ENCODE peak calls at places on chromosomes 4 and X, in seven cellular contexts. N is AG09319, I is cardiac fibroblast, L is BJ, P is spleen, U is right atrium auricular region, K is epithelial cell of proximal tubule. J is an unnamed sample.

GRCh38 chr4:89674876-89675459 is 162.0 kb downstream of the SNCA start:
- DNase-seq in N (no peak), I (no peak), L (no peak), P (no peak), U (no peak), K (no peak), J (no peak)

GRCh38 chr4:184801781-184802180 is 24.0 kb downstream of the ACSL1 start:
- DNase-seq in N (no peak), I (peak), L (no peak), P (peak), U (no peak), K (no peak), J (no peak)

GRCh38 chrX:100995469-100995868 is 26.0 kb downstream of the ARL13A start:
- DNase-seq in N (peak), I (peak), L (peak), P (no peak), U (no peak), K (peak), J (no peak)

GRCh38 chr4:41460641-41461040 is 77.3 kb upstream of the LIMCH1 start:
- DNase-seq in N (no peak), I (no peak), L (no peak), P (no peak), U (no peak), K (no peak), J (no peak)

GRCh38 chrX:16970977-16971376 is 24.5 kb downstream of the REPS2 start:
- DNase-seq in N (no peak), I (peak), L (no peak), P (no peak), U (no peak), K (no peak), J (no peak)

GRCh38 chr4:124833831-124834505 is 121.4 kb upstream of the ANKRD50 start:
- DNase-seq in N (no peak), I (no peak), L (no peak), P (no peak), U (no peak), K (no peak), J (no peak)

GRCh38 chr4:55865228-55865806 is 11.9 kb downstream of the EXOC1 start:
- DNase-seq in N (peak), I (peak), L (peak), P (no peak), U (no peak), K (no peak), J (no peak)

GRCh38 chr4:173370130-173370476 is 651 bp upstream of the SAP30 start:
- DNase-seq in N (no peak), I (no peak), L (no peak), P (peak), U (peak), K (no peak), J (no peak)

GRCh38 chr4:131408102-131408501 is 1741.0 kb upstream of the PCDH10 start:
- DNase-seq in N (no peak), I (no peak), L (no peak), P (no peak), U (no peak), K (no peak), J (no peak)

GRCh38 chrX:103329991-103330390 is at the start of gene TCEAL7:
- DNase-seq in N (peak), I (peak), L (no peak), P (no peak), U (no peak), K (no peak), J (no peak)

GRCh38 chr4:164056426-164057142 is 562.1 kb downstream of the TMA16 start:
- DNase-seq in N (no peak), I (no peak), L (no peak), P (no peak), U (no peak), K (no peak), J (no peak)

GRCh38 chrX:129701624-129702069 is 37.1 kb upstream of the XPNPEP2 start:
- DNase-seq in N (no peak), I (peak), L (no peak), P (no peak), U (peak), K (no peak), J (no peak)

GRCh38 chrX:109886122-109886761 is 116.7 kb upstream of the TMEM164 start:
- DNase-seq in N (peak), I (peak), L (no peak), P (no peak), U (no peak), K (no peak), J (no peak)

GRCh38 chr4:87391783-87392054 is 731 bp upstream of the HSD17B11 start:
- DNase-seq in N (no peak), I (no peak), L (no peak), P (no peak), U (no peak), K (no peak), J (no peak)

GRCh38 chr4:100641326-100641725 is 123.5 kb upstream of the EMCN start:
- DNase-seq in N (no peak), I (no peak), L (no peak), P (no peak), U (no peak), K (no peak), J (no peak)

GRCh38 chr4:134807231-134807745 is 605.7 kb upstream of the PABPC4L start:
- DNase-seq in N (no peak), I (no peak), L (no peak), P (no peak), U (no peak), K (peak), J (no peak)

GRCh38 chr4:184548651-184549341 is 74.4 kb upstream of the IRF2 start:
- DNase-seq in N (no peak), I (no peak), L (no peak), P (no peak), U (no peak), K (no peak), J (no peak)

GRCh38 chrX:140229187-140229586 is 263.9 kb upstream of the CXorf66 start:
- DNase-seq in N (no peak), I (no peak), L (no peak), P (no peak), U (no peak), K (no peak), J (no peak)

GRCh38 chr4:163911891-163912290 is 417.4 kb downstream of the TMA16 start:
- DNase-seq in N (no peak), I (no peak), L (no peak), P (no peak), U (no peak), K (no peak), J (no peak)

GRCh38 chrX:19799319-19800182 is 87.8 kb downstream of the SH3KBP1 start:
- DNase-seq in N (no peak), I (peak), L (no peak), P (no peak), U (no peak), K (no peak), J (no peak)

GRCh38 chr4:7297374-7297773 is 105.0 kb downstream of the SORCS2 start:
- DNase-seq in N (no peak), I (no peak), L (no peak), P (no peak), U (no peak), K (no peak), J (peak)

GRCh38 chr4:67130411-67130810 is 414.9 kb downstream of the CENPC start:
- DNase-seq in N (no peak), I (no peak), L (no peak), P (no peak), U (no peak), K (no peak), J (no peak)

GRCh38 chrX:15334561-15334960 is 762 bp downstream of the PIGA start:
- DNase-seq in N (no peak), I (peak), L (no peak), P (no peak), U (no peak), K (no peak), J (no peak)

GRCh38 chr4:28009541-28009940 is 1148.9 kb downstream of the STIM2 start:
- DNase-seq in N (no peak), I (no peak), L (no peak), P (no peak), U (no peak), K (no peak), J (no peak)

GRCh38 chr4:28015996-28016395 is 1155.4 kb downstream of the STIM2 start:
- DNase-seq in N (no peak), I (no peak), L (no peak), P (no peak), U (no peak), K (no peak), J (no peak)

GRCh38 chr4:28010543-28011235 is 1150.0 kb downstream of the STIM2 start:
- DNase-seq in N (no peak), I (peak), L (peak), P (no peak), U (no peak), K (no peak), J (no peak)

GRCh38 chr4:28014469-28014868 is 1153.8 kb downstream of the STIM2 start:
- DNase-seq in N (no peak), I (no peak), L (no peak), P (peak), U (no peak), K (no peak), J (no peak)
- TF ChIP-seq CTCF in N (no peak), I (no peak), L (no peak), P (no peak), U (no peak), K (no peak), J (no peak)

GRCh38 chr4:74536557-74536956 is 91.6 kb downstream of the AREG start:
- DNase-seq in N (no peak), I (peak), L (no peak), P (no peak), U (no peak), K (no peak), J (no peak)
- TF ChIP-seq CTCF in N (no peak), I (peak), L (no peak), P (no peak), U (no peak), K (peak), J (peak)

DNA sequence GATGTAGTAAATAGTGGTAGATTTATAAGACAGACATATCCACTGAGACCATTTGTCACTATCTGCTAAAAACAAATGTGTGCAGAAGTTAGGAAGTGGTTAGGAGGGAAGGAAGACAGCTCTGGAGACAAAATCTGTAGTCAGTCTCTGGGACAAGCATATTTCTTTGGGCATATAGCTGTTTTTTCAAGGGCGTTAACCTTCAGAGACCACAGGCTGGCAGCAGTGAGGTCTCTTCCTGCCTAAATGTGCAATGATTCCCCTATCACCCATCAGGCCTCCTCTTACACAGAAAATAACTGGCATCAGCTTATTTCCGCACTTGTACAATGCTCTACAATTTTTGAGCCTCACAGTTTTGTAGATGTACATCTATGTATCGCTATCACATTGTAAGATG is 6.5 kb downstream of the TMEM150C start:
- DNase-seq in N (no peak), I (no peak), L (no peak), P (no peak), U (no peak), K (no peak), J (no peak)
- TF ChIP-seq CTCF in N (no peak), I (no peak), L (peak), P (no peak), U (no peak), K (peak), J (peak)

GRCh38 chr4:82561745-82562552 is at the start of gene TMEM150C:
- DNase-seq in N (no peak), I (peak), L (no peak), P (no peak), U (no peak), K (no peak), J (no peak)
- TF ChIP-seq CTCF in N (no peak), I (no peak), L (peak), P (peak), U (no peak), K (no peak), J (peak)

DNA sequence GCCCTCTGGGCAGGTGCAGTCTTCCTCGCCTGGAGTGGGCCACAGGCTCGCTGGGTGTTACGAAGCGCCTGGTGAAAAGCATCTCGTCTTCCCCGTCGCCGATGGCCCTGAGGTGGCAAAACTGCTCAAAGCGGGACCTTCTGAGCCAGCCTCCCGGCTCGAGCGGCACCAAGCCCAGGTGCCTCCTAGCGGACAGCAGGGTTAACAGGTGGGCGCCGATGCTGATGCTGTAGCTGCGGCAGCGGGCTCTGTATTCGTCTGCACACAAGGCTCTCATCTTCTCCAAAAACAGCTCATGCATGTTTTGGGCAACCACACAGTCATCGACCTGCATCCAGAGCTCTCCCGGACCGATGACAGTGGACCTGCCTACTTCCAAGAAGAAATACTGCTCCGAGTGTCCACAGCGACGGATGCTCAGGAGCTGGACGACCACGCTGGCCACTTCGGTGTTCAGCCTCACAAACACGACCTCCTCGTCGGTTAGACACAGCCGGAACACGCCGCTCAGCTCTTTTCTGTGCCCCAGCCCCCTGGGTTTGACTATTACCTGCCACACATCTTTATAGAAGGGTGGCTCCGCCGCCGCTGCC is 1.2 kb downstream of the IRS4 start:
- DNase-seq in N (no peak), I (no peak), L (no peak), P (no peak), U (no peak), K (no peak), J (peak)
- TF ChIP-seq CTCF in N (no peak), I (no peak), L (no peak), P (no peak), U (no peak), K (no peak), J (peak)

GRCh38 chrX:40318076-40318475 is 220.3 kb upstream of the BCOR start:
- DNase-seq in N (no peak), I (no peak), L (no peak), P (no peak), U (no peak), K (no peak), J (peak)

GRCh38 chrX:40313269-40313668 is 215.5 kb upstream of the BCOR start:
- DNase-seq in N (no peak), I (no peak), L (no peak), P (no peak), U (no peak), K (no peak), J (no peak)

GRCh38 chrX:40316502-40316901 is 218.7 kb upstream of the BCOR start:
- DNase-seq in N (no peak), I (no peak), L (no peak), P (no peak), U (no peak), K (no peak), J (no peak)

GRCh38 chrX:40310016-40310415 is 212.3 kb upstream of the BCOR start:
- DNase-seq in N (no peak), I (no peak), L (no peak), P (no peak), U (no peak), K (no peak), J (no peak)

GRCh38 chrX:40314070-40314469 is 216.3 kb upstream of the BCOR start:
- DNase-seq in N (no peak), I (no peak), L (no peak), P (no peak), U (no peak), K (no peak), J (no peak)
- TF ChIP-seq CTCF in N (no peak), I (no peak), L (no peak), P (no peak), U (no peak), K (peak), J (no peak)

J was measured in chondrocyte.